ENCODE peak calls at places on chromosomes 6 and 20, in eight cellular contexts. T, H, A, C, Y, M, J and I are unnamed samples.

GRCh38 chr6:146211646-146212045 is 182.8 kb downstream of the GRM1 start:
- DNase-seq in T (no peak), H (no peak), A (no peak), C (no peak), Y (no peak), M (no peak), J (no peak), I (no peak)

GRCh38 chr20:57175397-57176010 is 90.9 kb downstream of the BMP7 start:
- DNase-seq in T (no peak), H (no peak), A (no peak), C (no peak), Y (no peak), M (no peak), J (no peak), I (no peak)

GRCh38 chr20:9628166-9628565 is 113.8 kb downstream of the LAMP5 start:
- DNase-seq in T (no peak), H (no peak), A (no peak), C (no peak), Y (no peak), M (no peak), J (no peak), I (no peak)

GRCh38 chr20:38961530-38962043 is 557 bp upstream of the DHX35 start:
- DNase-seq in T (no peak), H (no peak), A (no peak), C (peak), Y (no peak), M (no peak), J (no peak), I (no peak)

GRCh38 chr20:40813708-40814327 is 124.8 kb upstream of the MAFB start:
- DNase-seq in T (no peak), H (no peak), A (no peak), C (no peak), Y (no peak), M (no peak), J (no peak), I (no peak)

GRCh38 chr6:105494688-105495087 is 91.8 kb upstream of the PREP start:
- DNase-seq in T (no peak), H (no peak), A (no peak), C (no peak), Y (no peak), M (no peak), J (no peak), I (no peak)

GRCh38 chr6:43713611-43714310 is 26.2 kb upstream of the MRPS18A start:
- DNase-seq in T (no peak), H (peak), A (no peak), C (no peak), Y (no peak), M (no peak), J (no peak), I (no peak)

GRCh38 chr6:152206072-152206818 is 398.8 kb downstream of the ESR1 start:
- DNase-seq in T (no peak), H (no peak), A (no peak), C (no peak), Y (no peak), M (no peak), J (peak), I (peak)

GRCh38 chr6:118980063-118980462 is 45.1 kb upstream of the MCM9 start:
- DNase-seq in T (no peak), H (no peak), A (no peak), C (no peak), Y (no peak), M (peak), J (no peak), I (no peak)

GRCh38 chr6:128471907-128472306 is 48.5 kb downstream of the PTPRK start:
- DNase-seq in T (no peak), H (no peak), A (no peak), C (peak), Y (no peak), M (no peak), J (no peak), I (no peak)

GRCh38 chr6:36911946-36912555 is 26.3 kb downstream of the C6orf89 start:
- DNase-seq in T (no peak), H (no peak), A (no peak), C (no peak), Y (no peak), M (no peak), J (peak), I (no peak)

GRCh38 chr6:123965894-123966293 is 162.2 kb downstream of the NKAIN2 start:
- DNase-seq in T (peak), H (no peak), A (no peak), C (peak), Y (peak), M (no peak), J (no peak), I (no peak)

GRCh38 chr6:125759184-125759902 is 9.9 kb downstream of the HEY2 start:
- DNase-seq in T (no peak), H (no peak), A (no peak), C (no peak), Y (no peak), M (no peak), J (no peak), I (peak)

GRCh38 chr6:7727150-7727950 is 1.5 kb downstream of the BMP6 start:
- DNase-seq in T (no peak), H (peak), A (no peak), C (no peak), Y (no peak), M (no peak), J (no peak), I (no peak)

GRCh38 chr6:13554929-13555333 is 19.5 kb upstream of the SIRT5 start:
- DNase-seq in T (no peak), H (no peak), A (no peak), C (no peak), Y (no peak), M (no peak), J (no peak), I (no peak)

GRCh38 chr20:59576216-59576953 is 28.0 kb upstream of the PHACTR3 start:
- DNase-seq in T (no peak), H (peak), A (no peak), C (peak), Y (no peak), M (no peak), J (no peak), I (no peak)

GRCh38 chr20:3027987-3028386 is 15.4 kb upstream of the GNRH2 start:
- DNase-seq in T (no peak), H (no peak), A (no peak), C (no peak), Y (no peak), M (no peak), J (no peak), I (no peak)

GRCh38 chr20:43868091-43868490 is 46.6 kb upstream of the TOX2 start:
- DNase-seq in T (no peak), H (no peak), A (no peak), C (no peak), Y (no peak), M (no peak), J (no peak), I (no peak)

GRCh38 chr6:129844118-129844891 is 16.8 kb downstream of the TMEM244 start:
- DNase-seq in T (no peak), H (no peak), A (no peak), C (no peak), Y (no peak), M (no peak), J (no peak), I (no peak)

GRCh38 chr6:143698759-143699750 is 21.3 kb downstream of the PHACTR2 start:
- DNase-seq in T (no peak), H (no peak), A (no peak), C (no peak), Y (no peak), M (no peak), J (no peak), I (peak)

GRCh38 chr20:58851221-58851968 is 693 bp upstream of the GNAS-AS1 start:
- DNase-seq in T (no peak), H (no peak), A (no peak), C (no peak), Y (no peak), M (no peak), J (no peak), I (no peak)

GRCh38 chr6:76439811-76440210 is 367.3 kb upstream of the IMPG1 start:
- DNase-seq in T (no peak), H (no peak), A (no peak), C (no peak), Y (no peak), M (no peak), J (no peak), I (no peak)

GRCh38 chr6:3813918-3814317 is 35.3 kb upstream of the FAM50B start:
- DNase-seq in T (no peak), H (no peak), A (no peak), C (no peak), Y (no peak), M (no peak), J (no peak), I (no peak)